ENCODE peak calls at places on chromosomes 11 and 22, in nine cellular contexts. F, P, L, G, Y, H, W, M and J are unnamed samples.

GRCh38 chr22:38069372-38070249 is 12.4 kb downstream of the PICK1 start:
- DNase-seq in L (no peak), H (no peak), M (no peak), Y (no peak), G (peak; percentile 72), F (no peak), W (peak; percentile 73), P (no peak), J (peak; percentile 49)

GRCh38 chr22:48237466-48237865 is 1475.0 kb downstream of the TBC1D22A start:
- DNase-seq in F (no peak), L (no peak), P (no peak), M (no peak), Y (no peak), G (no peak), H (no peak), W (no peak), J (no peak)

GRCh38 chr11:128226106-128226716 is 361.1 kb downstream of the ETS1 start:
- DNase-seq in G (no peak), F (no peak), P (no peak), Y (no peak), H (no peak), M (no peak), W (no peak), L (no peak), J (no peak)

GRCh38 chr22:46881373-46882118 is 119.1 kb downstream of the TBC1D22A start:
- DNase-seq in M (no peak), G (no peak), F (no peak), H (no peak), Y (no peak), L (no peak), W (no peak), P (peak; percentile 8), J (no peak)

GRCh38 chr22:17191163-17191562 is 28.1 kb downstream of the ADA2 start:
- DNase-seq in H (no peak), Y (no peak), P (no peak), M (no peak), W (no peak), F (no peak), G (no peak), L (no peak), J (no peak)

GRCh38 chr11:46361283-46362145 is 14.3 kb downstream of the DGKZ start:
- DNase-seq in W (no peak), P (no peak), H (peak; percentile 55), G (peak; percentile 54), L (peak; percentile 58), Y (no peak), M (peak; percentile 60), F (peak; percentile 89), J (no peak)

GRCh38 chr22:43185860-43186261 is 1.1 kb downstream of the TTLL12 start:
- DNase-seq in H (peak; percentile 87), L (no peak), G (no peak), P (peak; percentile 17), Y (no peak), F (no peak), W (no peak), M (no peak), J (no peak)

GRCh38 chr22:31350410-31350863 is 4.3 kb upstream of the PATZ1 start:
- DNase-seq in L (no peak), G (no peak), W (no peak), M (no peak), F (no peak), Y (no peak), P (no peak), H (peak; percentile 82), J (no peak)

GRCh38 chr22:17007257-17007656 is 765 bp downstream of the GAB4 start:
- DNase-seq in L (no peak), M (no peak), W (no peak), F (no peak), G (no peak), P (no peak), H (no peak), Y (no peak), J (no peak)

GRCh38 chr11:8807544-8808225 is 103.3 kb upstream of the AKIP1 start:
- DNase-seq in M (no peak), W (no peak), H (peak; percentile 47), Y (peak; percentile 54), P (no peak), L (no peak), F (no peak), G (no peak), J (no peak)

GRCh38 chr11:128424271-128424709 is 163.1 kb downstream of the ETS1 start:
- DNase-seq in H (no peak), W (no peak), M (no peak), G (no peak), F (no peak), L (no peak), P (no peak), Y (no peak), J (no peak)

GRCh38 chr11:65588199-65589054 is 7.2 kb downstream of the KCNK7 start:
- DNase-seq in W (no peak), P (peak; percentile 27), H (peak; percentile 78), L (peak; percentile 78), Y (no peak), G (no peak), F (peak; percentile 90), M (peak; percentile 72), J (no peak)

GRCh38 chr22:48857202-48857805 is 970.4 kb downstream of the BRD1 start:
- DNase-seq in M (no peak), Y (no peak), W (no peak), L (no peak), H (no peak), G (no peak), F (no peak), P (no peak), J (no peak)

GRCh38 chr11:60880635-60881282 is 13.4 kb downstream of the ZP1 start:
- DNase-seq in G (no peak), F (no peak), M (no peak), L (no peak), H (no peak), P (no peak), Y (no peak), W (no peak), J (no peak)

GRCh38 chr11:17636721-17637120 is 82.7 kb upstream of the MYOD1 start:
- DNase-seq in F (no peak), M (no peak), W (no peak), L (no peak), G (no peak), Y (no peak), H (no peak), P (no peak), J (no peak)

GRCh38 chr22:18076060-18076497 is 1.7 kb upstream of the PEX26 start:
- DNase-seq in W (peak; percentile 67), L (peak; percentile 72), G (peak; percentile 63), Y (peak; percentile 82), H (peak; percentile 75), M (peak; percentile 40), P (peak; percentile 92), F (peak; percentile 63), J (peak; percentile 70)

GRCh38 chr11:121340010-121340580 is 47.5 kb downstream of the SC5D start:
- DNase-seq in F (no peak), M (no peak), Y (no peak), L (no peak), H (no peak), W (no peak), P (no peak), G (no peak), J (no peak)

GRCh38 chr22:25153961-25154685 is 45.5 kb upstream of the CRYBB3 start:
- DNase-seq in P (no peak), W (no peak), F (no peak), L (no peak), G (no peak), H (peak; percentile 63), M (no peak), Y (no peak), J (no peak)

GRCh38 chr11:12636871-12637410 is 37.3 kb upstream of the TEAD1 start:
- DNase-seq in L (no peak), W (no peak), P (no peak), G (no peak), Y (no peak), F (no peak), M (no peak), H (no peak), J (no peak)

GRCh38 chr11:14350215-14350614 is 8.8 kb downstream of the RRAS2 start:
- DNase-seq in Y (no peak), L (no peak), F (peak; percentile 12), M (no peak), P (no peak), H (no peak), G (no peak), W (no peak), J (no peak)

GRCh38 chr22:23904855-23905254 is 10.7 kb downstream of the MIF start:
- DNase-seq in H (no peak), G (no peak), W (no peak), L (no peak), F (no peak), M (no peak), Y (no peak), P (no peak), J (no peak)

GRCh38 chr11:31421840-31422239 is 52.2 kb downstream of the DNAJC24 start:
- DNase-seq in L (no peak), F (no peak), G (no peak), W (no peak), H (no peak), Y (no peak), M (no peak), P (no peak), J (no peak)

GRCh38 chr11:65013130-65013691 is 749 bp upstream of the ARL2 start:
- DNase-seq in P (no peak), L (no peak), F (no peak), G (no peak), H (peak; percentile 93), M (no peak), Y (peak; percentile 84), W (no peak), J (no peak)

GRCh38 chr11:100550298-100550697 is 136.8 kb upstream of the ARHGAP42 start:
- DNase-seq in P (no peak), G (no peak), H (no peak), F (no peak), L (no peak), W (no peak), M (no peak), Y (no peak), J (no peak)

GRCh38 chr11:86459682-86460460 is 85.2 kb downstream of the CCDC81 start:
- DNase-seq in G (no peak), W (peak; percentile 90), Y (peak; percentile 26), P (peak; percentile 94), H (peak; percentile 75), L (no peak), F (no peak), M (no peak), J (peak; percentile 97)

GRCh38 chr11:12216100-12216499 is 105.7 kb downstream of the MICAL2 start:
- DNase-seq in P (no peak), Y (no peak), M (no peak), G (no peak), F (no peak), L (no peak), H (peak; percentile 76), W (no peak), J (no peak)

GRCh38 chr11:85779956-85780640 is 30.8 kb downstream of the SYTL2 start:
- DNase-seq in H (no peak), L (no peak), P (no peak), F (no peak), W (no peak), Y (no peak), M (no peak), G (no peak), J (no peak)

GRCh38 chr11:96782632-96783031 is 392.8 kb downstream of the JRKL start:
- DNase-seq in H (no peak), Y (no peak), L (no peak), W (no peak), G (no peak), M (no peak), F (no peak), P (no peak), J (no peak)

GRCh38 chr11:59754494-59754858 is 700 bp upstream of the STX3 start:
- DNase-seq in P (no peak), G (no peak), L (no peak), Y (no peak), W (no peak), M (no peak), F (peak; percentile 31), H (peak; percentile 34), J (no peak)

GRCh38 chr22:47151490-47151889 is 389.0 kb downstream of the TBC1D22A start:
- DNase-seq in W (no peak), Y (no peak), G (no peak), P (no peak), H (no peak), F (no peak), M (no peak), L (no peak), J (no peak)

GRCh38 chr11:86888978-86889341 is 66.2 kb downstream of the FZD4 start:
- DNase-seq in H (no peak), F (no peak), G (no peak), W (no peak), M (no peak), P (no peak), L (no peak), Y (no peak), J (no peak)